ENCODE peak calls at places on chromosome 3, in six cellular contexts. One of them, this sample, is unnamed.

GRCh38 chr3:24471480-24471879 is 23.2 kb downstream of the THRB start:
- DNase-seq in pulmonary artery endothelial cell: no peak
- DNase-seq in GM12865: no peak
- DNase-seq in M059J: no peak
- DNase-seq in ELF-1: no peak
- DNase-seq in endothelial cell: no peak
- DNase-seq in this sample: no peak

GRCh38 chr3:81375921-81376320 is 385.5 kb downstream of the GBE1 start:
- DNase-seq in pulmonary artery endothelial cell: no peak
- DNase-seq in GM12865: no peak
- DNase-seq in M059J: peak
- DNase-seq in ELF-1: no peak
- DNase-seq in endothelial cell: no peak
- DNase-seq in this sample: no peak

GRCh38 chr3:9185701-9186100 is 63.7 kb downstream of the SRGAP3 start:
- DNase-seq in pulmonary artery endothelial cell: no peak
- DNase-seq in GM12865: no peak
- DNase-seq in M059J: no peak
- DNase-seq in ELF-1: no peak
- DNase-seq in endothelial cell: no peak
- DNase-seq in this sample: no peak

GRCh38 chr3:133930341-133930933 is 34.8 kb upstream of the RAB6B start:
- DNase-seq in pulmonary artery endothelial cell: peak
- DNase-seq in GM12865: peak
- DNase-seq in M059J: peak
- DNase-seq in ELF-1: peak
- DNase-seq in endothelial cell: no peak
- DNase-seq in this sample: no peak

GRCh38 chr3:67685499-67685898 is 31.1 kb upstream of the SUCLG2 start:
- DNase-seq in pulmonary artery endothelial cell: no peak
- DNase-seq in GM12865: peak
- DNase-seq in M059J: no peak
- DNase-seq in ELF-1: no peak
- DNase-seq in endothelial cell: no peak
- DNase-seq in this sample: peak

GRCh38 chr3:133986302-133986701 is 43.4 kb downstream of the SLCO2A1 start:
- DNase-seq in pulmonary artery endothelial cell: no peak
- DNase-seq in GM12865: no peak
- DNase-seq in M059J: no peak
- DNase-seq in ELF-1: no peak
- DNase-seq in endothelial cell: no peak
- DNase-seq in this sample: no peak

GRCh38 chr3:16828815-16829214 is 55.9 kb upstream of the PLCL2 start:
- DNase-seq in pulmonary artery endothelial cell: peak
- DNase-seq in GM12865: peak
- DNase-seq in M059J: peak
- DNase-seq in ELF-1: peak
- DNase-seq in endothelial cell: peak
- DNase-seq in this sample: peak

GRCh38 chr3:120742198-120743080 is at the start of the genes GTF2E1 and RABL3:
- DNase-seq in pulmonary artery endothelial cell: peak
- DNase-seq in GM12865: peak
- DNase-seq in M059J: peak
- DNase-seq in ELF-1: peak
- DNase-seq in endothelial cell: peak
- DNase-seq in this sample: peak

GRCh38 chr3:195856410-195857084 is 44.8 kb upstream of the MUC4 start:
- DNase-seq in pulmonary artery endothelial cell: no peak
- DNase-seq in GM12865: no peak
- DNase-seq in M059J: no peak
- DNase-seq in ELF-1: no peak
- DNase-seq in endothelial cell: no peak
- DNase-seq in this sample: no peak

GRCh38 chr3:107525101-107525953 is 2.6 kb downstream of the BBX start:
- DNase-seq in pulmonary artery endothelial cell: no peak
- DNase-seq in GM12865: peak
- DNase-seq in M059J: peak
- DNase-seq in ELF-1: peak
- DNase-seq in endothelial cell: peak
- DNase-seq in this sample: peak

GRCh38 chr3:45337839-45338470 is 50.4 kb upstream of the LARS2 start:
- DNase-seq in pulmonary artery endothelial cell: no peak
- DNase-seq in GM12865: no peak
- DNase-seq in M059J: no peak
- DNase-seq in ELF-1: no peak
- DNase-seq in endothelial cell: no peak
- DNase-seq in this sample: no peak

GRCh38 chr3:96354106-96354505 is 460.3 kb upstream of the EPHA6 start:
- DNase-seq in pulmonary artery endothelial cell: no peak
- DNase-seq in GM12865: no peak
- DNase-seq in M059J: no peak
- DNase-seq in ELF-1: no peak
- DNase-seq in endothelial cell: no peak
- DNase-seq in this sample: no peak

GRCh38 chr3:184229424-184230080 is at the start of gene VWA5B2:
- DNase-seq in pulmonary artery endothelial cell: no peak
- DNase-seq in GM12865: peak
- DNase-seq in M059J: peak
- DNase-seq in ELF-1: peak
- DNase-seq in endothelial cell: peak
- DNase-seq in this sample: peak

GRCh38 chr3:101149707-101150106 is 156.5 kb upstream of the ABI3BP start:
- DNase-seq in pulmonary artery endothelial cell: no peak
- DNase-seq in GM12865: no peak
- DNase-seq in M059J: no peak
- DNase-seq in ELF-1: no peak
- DNase-seq in endothelial cell: no peak
- DNase-seq in this sample: no peak

GRCh38 chr3:128074851-128075515 is 22.7 kb downstream of the SEC61A1 start:
- DNase-seq in pulmonary artery endothelial cell: no peak
- DNase-seq in GM12865: no peak
- DNase-seq in M059J: no peak
- DNase-seq in ELF-1: no peak
- DNase-seq in endothelial cell: no peak
- DNase-seq in this sample: no peak

GRCh38 chr3:175192536-175192935 is 333.4 kb downstream of the NAALADL2 start:
- DNase-seq in pulmonary artery endothelial cell: no peak
- DNase-seq in GM12865: no peak
- DNase-seq in M059J: peak
- DNase-seq in ELF-1: no peak
- DNase-seq in endothelial cell: no peak
- DNase-seq in this sample: no peak

GRCh38 chr3:42780892-42781700 is 8.0 kb upstream of the CCDC13 start:
- DNase-seq in pulmonary artery endothelial cell: peak
- DNase-seq in GM12865: peak
- DNase-seq in M059J: peak
- DNase-seq in ELF-1: peak
- DNase-seq in endothelial cell: peak
- DNase-seq in this sample: peak

GRCh38 chr3:119911748-119912147 is 129.8 kb downstream of the NR1I2 start:
- DNase-seq in pulmonary artery endothelial cell: no peak
- DNase-seq in GM12865: peak
- DNase-seq in M059J: no peak
- DNase-seq in ELF-1: no peak
- DNase-seq in endothelial cell: no peak
- DNase-seq in this sample: no peak

GRCh38 chr3:160941885-160942494 is 163.2 kb downstream of the B3GALNT1 start:
- DNase-seq in pulmonary artery endothelial cell: peak
- DNase-seq in GM12865: peak
- DNase-seq in M059J: peak
- DNase-seq in ELF-1: no peak
- DNase-seq in endothelial cell: peak
- DNase-seq in this sample: peak

GRCh38 chr3:48634661-48635221 is 520 bp downstream of the SLC26A6 start:
- DNase-seq in pulmonary artery endothelial cell: no peak
- DNase-seq in GM12865: peak
- DNase-seq in M059J: peak
- DNase-seq in ELF-1: peak
- DNase-seq in endothelial cell: peak
- DNase-seq in this sample: peak

GRCh38 chr3:4821975-4822374 is 157.3 kb upstream of the BHLHE40 start:
- DNase-seq in pulmonary artery endothelial cell: no peak
- DNase-seq in GM12865: no peak
- DNase-seq in M059J: no peak
- DNase-seq in ELF-1: no peak
- DNase-seq in endothelial cell: no peak
- DNase-seq in this sample: peak

GRCh38 chr3:39065197-39065596 is 13.4 kb downstream of the WDR48 start:
- DNase-seq in pulmonary artery endothelial cell: no peak
- DNase-seq in GM12865: peak
- DNase-seq in M059J: peak
- DNase-seq in ELF-1: peak
- DNase-seq in endothelial cell: peak
- DNase-seq in this sample: peak

GRCh38 chr3:114650808-114651207 is 357.0 kb downstream of the TIGIT start:
- DNase-seq in pulmonary artery endothelial cell: peak
- DNase-seq in GM12865: no peak
- DNase-seq in M059J: peak
- DNase-seq in ELF-1: no peak
- DNase-seq in endothelial cell: no peak
- DNase-seq in this sample: no peak

This sample was measured in activated naive CD4-positive, alpha-beta T cell treated with anti-CD3 and anti-CD28 coated beads for 36 hours.